ENCODE peak calls at places on chromosomes 5 and 9, in four cellular contexts. One of them, this sample, is unnamed.

GRCh38 chr5:132365213-132365612 is 4.3 kb upstream of the SLC22A5 start:
- DNase-seq in cortex of kidney: no peak
- DNase-seq in fibroblast of the aortic adventitia: peak; percentile 74
- DNase-seq in H9: no peak
- DNase-seq in this sample: no peak

GRCh38 chr9:125663127-125663526 is 43.9 kb downstream of the MAPKAP1 start:
- DNase-seq in cortex of kidney: no peak
- DNase-seq in fibroblast of the aortic adventitia: peak; percentile 48
- DNase-seq in H9: no peak
- DNase-seq in this sample: no peak

GRCh38 chr9:86286278-86286677 is 3.9 kb upstream of the ISCA1 start:
- DNase-seq in cortex of kidney: no peak
- DNase-seq in fibroblast of the aortic adventitia: no peak
- DNase-seq in H9: no peak
- DNase-seq in this sample: no peak

GRCh38 chr9:5357431-5358105 is 17.9 kb upstream of the RLN1 start:
- DNase-seq in cortex of kidney: no peak
- DNase-seq in fibroblast of the aortic adventitia: peak; percentile 39
- DNase-seq in H9: no peak
- DNase-seq in this sample: no peak

GRCh38 chr5:11683666-11684065 is 220.6 kb downstream of the CTNND2 start:
- DNase-seq in cortex of kidney: no peak
- DNase-seq in fibroblast of the aortic adventitia: no peak
- DNase-seq in H9: no peak
- DNase-seq in this sample: no peak

GRCh38 chr5:140794594-140795258 is at the start of gene PCDHA2:
- DNase-seq in cortex of kidney: no peak
- DNase-seq in fibroblast of the aortic adventitia: no peak
- DNase-seq in H9: no peak
- DNase-seq in this sample: peak; percentile 74

GRCh38 chr9:136093331-136093986 is 1.6 kb downstream of the NACC2 start:
- DNase-seq in cortex of kidney: no peak
- DNase-seq in fibroblast of the aortic adventitia: peak; percentile 27
- DNase-seq in H9: no peak
- DNase-seq in this sample: peak; percentile 84

GRCh38 chr9:122336836-122337560 is 33.8 kb upstream of the PTGS1 start:
- DNase-seq in cortex of kidney: no peak
- DNase-seq in fibroblast of the aortic adventitia: no peak
- DNase-seq in H9: no peak
- DNase-seq in this sample: peak; percentile 88

GRCh38 chr9:14251146-14252071 is 62.5 kb downstream of the NFIB start:
- DNase-seq in cortex of kidney: no peak
- DNase-seq in fibroblast of the aortic adventitia: peak; percentile 94
- DNase-seq in H9: no peak
- DNase-seq in this sample: no peak

GRCh38 chr5:180873628-180874520 is 12.8 kb upstream of the ZFP62 start:
- DNase-seq in cortex of kidney: no peak
- DNase-seq in fibroblast of the aortic adventitia: peak; percentile 29
- DNase-seq in H9: no peak
- DNase-seq in this sample: no peak

GRCh38 chr5:74240783-74241750 is 399.5 kb downstream of the ENC1 start:
- DNase-seq in cortex of kidney: no peak
- DNase-seq in fibroblast of the aortic adventitia: peak; percentile 54
- DNase-seq in H9: no peak
- DNase-seq in this sample: no peak

GRCh38 chr9:110143969-110144545 is 63.9 kb downstream of the C9orf152 start:
- DNase-seq in cortex of kidney: no peak
- DNase-seq in fibroblast of the aortic adventitia: no peak
- DNase-seq in H9: no peak
- DNase-seq in this sample: no peak

GRCh38 chr5:144549580-144549979 is 378.9 kb downstream of the KCTD16 start:
- DNase-seq in cortex of kidney: no peak
- DNase-seq in fibroblast of the aortic adventitia: peak; percentile 84
- DNase-seq in H9: no peak
- DNase-seq in this sample: no peak

GRCh38 chr9:98172604-98173003 is 19.8 kb downstream of the CORO2A start:
- DNase-seq in cortex of kidney: no peak
- DNase-seq in fibroblast of the aortic adventitia: peak; percentile 4
- DNase-seq in H9: peak; percentile 53
- DNase-seq in this sample: peak; percentile 61

GRCh38 chr9:80866121-80866520 is 823.2 kb downstream of the TLE1 start:
- DNase-seq in cortex of kidney: no peak
- DNase-seq in fibroblast of the aortic adventitia: no peak
- DNase-seq in H9: no peak
- DNase-seq in this sample: no peak

GRCh38 chr9:111263116-111263515 is 66.9 kb downstream of the OR2K2 start:
- DNase-seq in cortex of kidney: no peak
- DNase-seq in fibroblast of the aortic adventitia: no peak
- DNase-seq in H9: no peak
- DNase-seq in this sample: no peak

GRCh38 chr9:97895695-97896332 is 26.5 kb downstream of the TRMO start:
- DNase-seq in cortex of kidney: no peak
- DNase-seq in fibroblast of the aortic adventitia: peak; percentile 27
- DNase-seq in H9: peak; percentile 81
- DNase-seq in this sample: peak; percentile 59

GRCh38 chr5:123882946-123883345 is 371.0 kb downstream of the CSNK1G3 start:
- DNase-seq in cortex of kidney: no peak
- DNase-seq in fibroblast of the aortic adventitia: peak; percentile 1
- DNase-seq in H9: no peak
- DNase-seq in this sample: no peak

GRCh38 chr9:3441197-3441816 is 84.5 kb downstream of the RFX3 start:
- DNase-seq in cortex of kidney: no peak
- DNase-seq in fibroblast of the aortic adventitia: peak; percentile 79
- DNase-seq in H9: peak; percentile 42
- DNase-seq in this sample: no peak

GRCh38 chr9:90420714-90421513 is 221.7 kb downstream of the DIRAS2 start:
- DNase-seq in cortex of kidney: no peak
- DNase-seq in fibroblast of the aortic adventitia: no peak
- DNase-seq in H9: no peak
- DNase-seq in this sample: no peak

GRCh38 chr5:166926098-166926497 is 1365.3 kb upstream of the WWC1 start:
- DNase-seq in cortex of kidney: no peak
- DNase-seq in fibroblast of the aortic adventitia: no peak
- DNase-seq in H9: no peak
- DNase-seq in this sample: no peak

GRCh38 chr5:14481299-14481799 is 100.2 kb upstream of the OTULINL start:
- DNase-seq in cortex of kidney: no peak
- DNase-seq in fibroblast of the aortic adventitia: no peak
- DNase-seq in H9: no peak
- DNase-seq in this sample: no peak

GRCh38 chr5:13746026-13746425 is 198.5 kb downstream of the DNAH5 start:
- DNase-seq in cortex of kidney: no peak
- DNase-seq in fibroblast of the aortic adventitia: no peak
- DNase-seq in H9: no peak
- DNase-seq in this sample: no peak

GRCh38 chr9:128550770-128551651 is 1.4 kb upstream of the SPTAN1 start:
- DNase-seq in cortex of kidney: no peak
- DNase-seq in fibroblast of the aortic adventitia: peak; percentile 75
- DNase-seq in H9: peak; percentile 38
- DNase-seq in this sample: peak; percentile 40